ENCODE peak calls at places on chromosomes 3 and 15, in seven cellular contexts. B, A, R, F, H, M and I are unnamed samples.
A peak's percentile ranks its signal among the peaks of the same experiment; 100 is the strongest.

GRCh38 chr15:70343961-70344360 is 246.2 kb upstream of the TLE3 start:
- DNase-seq in R (no peak), H (no peak), M (no peak), A (no peak), F (no peak), B (no peak), I (no peak)

GRCh38 chr15:33581032-33581431 is 270.3 kb downstream of the RYR3 start:
- DNase-seq in F (no peak), A (no peak), R (no peak), H (no peak), B (peak; percentile 9), M (peak; percentile 46), I (no peak)

GRCh38 chr15:94293411-94294402 is 62.3 kb downstream of the MCTP2 start:
- DNase-seq in M (no peak), R (no peak), H (no peak), F (no peak), B (no peak), A (no peak), I (no peak)

GRCh38 chr3:74883690-74884089 is 269.2 kb upstream of the CNTN3 start:
- DNase-seq in B (peak; percentile 4), A (peak; percentile 7), H (no peak), R (no peak), F (peak; percentile 28), M (peak; percentile 30), I (no peak)

GRCh38 chr3:57168151-57168550 is 3.0 kb upstream of the IL17RD start:
- DNase-seq in M (no peak), R (no peak), B (no peak), F (no peak), H (no peak), A (no peak), I (no peak)

GRCh38 chr3:167728176-167728575 is 6.5 kb downstream of the PDCD10 start:
- DNase-seq in A (no peak), B (peak; percentile 12), M (peak; percentile 81), F (no peak), R (no peak), H (no peak), I (no peak)

GRCh38 chr15:36458406-36458805 is 121.0 kb upstream of the CDIN1 start:
- DNase-seq in M (no peak), A (no peak), R (no peak), F (no peak), B (no peak), H (no peak), I (no peak)

GRCh38 chr15:66948294-66948693 is 117.1 kb upstream of the SMAD3 start:
- DNase-seq in F (no peak), A (no peak), B (peak; percentile 65), M (peak; percentile 36), R (no peak), H (no peak), I (no peak)

GRCh38 chr3:141686477-141687280 is 51.4 kb upstream of the RNF7 start:
- DNase-seq in M (peak; percentile 71), R (no peak), F (no peak), A (no peak), B (peak; percentile 4), H (no peak), I (no peak)

GRCh38 chr15:68235022-68235421 is 5.5 kb upstream of the CLN6 start:
- DNase-seq in F (no peak), R (no peak), B (no peak), H (no peak), M (no peak), A (no peak), I (no peak)

GRCh38 chr15:85404156-85404921 is 23.9 kb downstream of the AKAP13 start:
- DNase-seq in A (no peak), R (no peak), F (no peak), H (no peak), M (no peak), B (no peak), I (no peak)

GRCh38 chr15:44101944-44102343 is 93.1 kb downstream of the FRMD5 start:
- DNase-seq in R (no peak), H (no peak), F (no peak), A (no peak), B (peak; percentile 8), M (peak; percentile 83), I (no peak)

GRCh38 chr3:61793056-61793455 is 231.7 kb downstream of the PTPRG start:
- DNase-seq in F (no peak), R (no peak), M (no peak), A (no peak), B (no peak), H (no peak), I (no peak)

GRCh38 chr3:174355505-174355904 is 503.6 kb upstream of the NAALADL2 start:
- DNase-seq in R (no peak), A (peak; percentile 68), B (peak; percentile 29), F (peak; percentile 66), M (peak; percentile 48), H (no peak), I (no peak)

GRCh38 chr3:149967067-149967685 is 3.5 kb downstream of the PFN2 start:
- DNase-seq in B (peak; percentile 55), R (no peak), A (peak; percentile 64), M (peak; percentile 76), F (peak; percentile 28), H (no peak), I (no peak)

GRCh38 chr3:45858809-45859543 is 17.1 kb upstream of the LZTFL1 start:
- DNase-seq in F (no peak), B (no peak), R (no peak), A (no peak), H (no peak), M (no peak), I (no peak)

GRCh38 chr15:41494190-41494921 is 682 bp downstream of the ITPKA start:
- DNase-seq in M (no peak), A (peak; percentile 44), H (peak; percentile 59), B (peak; percentile 18), R (no peak), F (peak; percentile 77), I (peak; percentile 22)

GRCh38 chr3:52593103-52593502 is 56.7 kb downstream of the UQCC5 start:
- DNase-seq in H (no peak), M (no peak), R (no peak), F (no peak), A (no peak), B (no peak), I (no peak)